ENCODE peak calls at places on chromosomes 1 and 21, in nine cellular contexts. H is smooth muscle cell of the brain vasculature, M is globus pallidus, T is ecto neural progenitor cell, S is SJSA1, V is ureter, B is progenitor cell of endocrine pancreas, J is AG08396, O is T-helper 9 cell. G is an unnamed sample.

GRCh38 chr1:2215909-2216766 is 12.0 kb upstream of the SKI start:
- DNase-seq in J (no peak), O (no peak), H (no peak), M (no peak), S (no peak), V (peak), B (no peak), T (no peak), G (no peak)

GRCh38 chr1:183961132-183961531 is 76.4 kb downstream of the COLGALT2 start:
- DNase-seq in B (no peak), H (no peak), J (no peak), S (no peak), M (no peak), T (no peak), V (no peak), O (no peak), G (no peak)

GRCh38 chr1:44792736-44793502 is 4.9 kb upstream of the BEST4 start:
- DNase-seq in T (no peak), H (no peak), S (no peak), B (no peak), J (no peak), M (no peak), V (no peak), O (no peak), G (no peak)

GRCh38 chr21:43854773-43855633 is 10.0 kb upstream of the AGPAT3 start:
- DNase-seq in O (no peak), S (no peak), J (no peak), H (no peak), V (no peak), B (no peak), M (no peak), T (no peak), G (no peak)

GRCh38 chr1:53343831-53344668 is 16.2 kb upstream of the LRP8 start:
- DNase-seq in M (no peak), J (peak), H (no peak), S (peak), V (peak), T (peak), B (peak), O (no peak), G (no peak)

GRCh38 chr21:46001821-46002681 is 20.5 kb downstream of the COL6A1 start:
- DNase-seq in O (no peak), S (no peak), B (peak), J (no peak), T (peak), M (no peak), V (peak), H (no peak), G (no peak)

GRCh38 chr1:42675467-42675866 is 6.8 kb upstream of the YBX1 start:
- DNase-seq in J (no peak), V (no peak), S (no peak), M (no peak), O (no peak), H (no peak), T (no peak), B (no peak), G (no peak)

GRCh38 chr1:154154534-154155181 is at the start of gene NUP210L:
- DNase-seq in T (peak), J (peak), H (no peak), B (no peak), V (peak), O (no peak), S (no peak), M (no peak), G (no peak)

GRCh38 chr1:31943546-31944184 is 5.5 kb upstream of the PTP4A2 start:
- DNase-seq in J (no peak), M (no peak), V (peak), O (no peak), H (no peak), S (no peak), B (no peak), T (no peak), G (no peak)

GRCh38 chr21:31180256-31181088 is 142.2 kb upstream of the KRTAP19-8 start:
- DNase-seq in V (no peak), J (peak), S (no peak), O (no peak), T (no peak), B (no peak), M (peak), H (no peak), G (peak)

GRCh38 chr1:81809808-81810207 is 9.1 kb downstream of the ADGRL2 start:
- DNase-seq in M (no peak), H (no peak), B (no peak), O (no peak), S (no peak), V (no peak), T (no peak), J (no peak), G (no peak)

GRCh38 chr21:33950425-33951079 is 34.9 kb upstream of the ATP5PO start:
- DNase-seq in S (no peak), J (no peak), H (no peak), M (no peak), O (no peak), B (no peak), T (no peak), V (peak), G (no peak)

GRCh38 chr1:75233302-75233929 is 99.2 kb downstream of the LHX8 start:
- DNase-seq in B (no peak), J (peak), M (no peak), O (no peak), H (no peak), T (no peak), V (no peak), S (no peak), G (no peak)

GRCh38 chr21:23003951-23004350 is 2005.7 kb downstream of the NCAM2 start:
- DNase-seq in T (no peak), B (no peak), S (no peak), J (no peak), M (no peak), H (no peak), V (no peak), O (no peak), G (no peak)

GRCh38 chr1:103187673-103188072 is 79.4 kb upstream of the COL11A1 start:
- DNase-seq in J (no peak), V (no peak), S (no peak), H (no peak), T (no peak), M (no peak), O (no peak), B (no peak), G (no peak)

GRCh38 chr21:37436180-37436579 is 69.6 kb downstream of the DYRK1A start:
- DNase-seq in T (no peak), S (no peak), B (no peak), V (no peak), M (no peak), J (no peak), O (no peak), H (no peak), G (no peak)

GRCh38 chr1:229409616-229410369 is 24.1 kb downstream of the ACTA1 start:
- DNase-seq in O (no peak), J (no peak), M (no peak), V (no peak), H (no peak), S (no peak), T (no peak), B (no peak), G (no peak)

GRCh38 chr1:160711528-160712311 is at the start of gene CD48:
- DNase-seq in B (no peak), H (no peak), J (no peak), M (no peak), O (peak), V (no peak), T (no peak), S (no peak), G (peak)

GRCh38 chr21:37551406-37552355 is 185.1 kb downstream of the DYRK1A start:
- DNase-seq in B (peak), S (no peak), H (peak), T (no peak), O (no peak), M (no peak), V (peak), J (no peak), G (no peak)

G was measured in CD8-positive, alpha-beta memory T cell.